ENCODE peak calls at places on chromosomes 5 and 9, in ten cellular contexts. M is HTR-8/SVneo; O is pancreas; X is OCI-LY7; V is immature natural killer cell; B is skeletal muscle cell; Q is NCI-H1417; K is stimulated activated CD4-positive, alpha-beta T cell treated with anti-CD3 and anti-CD28 coated beads, Interleukin-2, amount 100 ng/mL, for 48 hours; J is AG04450; A is NCI-H774. G is an unnamed sample.

GRCh38 chr5:79547429-79547822 is 33.5 kb upstream of the HOMER1 start:
- DNase-seq in M (no peak), O (no peak), X (no peak), V (no peak), B (no peak), Q (no peak), K (no peak), J (no peak), A (no peak), G (no peak)

GRCh38 chr5:177154003-177154643 is 20.6 kb downstream of the NSD1 start:
- DNase-seq in M (no peak), O (no peak), X (no peak), V (no peak), B (no peak), Q (no peak), K (no peak), J (no peak), A (no peak), G (no peak)

GRCh38 chr9:124216474-124217176 is 41.1 kb upstream of the NEK6 start:
- DNase-seq in M (no peak), O (no peak), X (peak; percentile 84), V (peak; percentile 69), B (no peak), Q (no peak), K (peak; percentile 38), J (no peak), A (no peak), G (peak; percentile 14)

GRCh38 chr5:164741376-164741775 is 1236.0 kb downstream of the MAT2B start:
- DNase-seq in M (no peak), O (no peak), X (no peak), V (no peak), B (no peak), Q (no peak), K (no peak), J (no peak), A (no peak), G (no peak)

GRCh38 chr5:96072791-96073165 is 111.1 kb upstream of the ELL2 start:
- DNase-seq in M (no peak), O (no peak), X (no peak), V (no peak), B (no peak), Q (no peak), K (no peak), J (no peak), A (no peak), G (no peak)

GRCh38 chr5:38569180-38569579 is 12.7 kb upstream of the LIFR start:
- DNase-seq in M (no peak), O (no peak), X (no peak), V (no peak), B (no peak), Q (no peak), K (no peak), J (no peak), A (no peak), G (no peak)

GRCh38 chr5:194102-194501 is 2.8 kb downstream of the LRRC14B start:
- DNase-seq in M (no peak), O (no peak), X (no peak), V (no peak), B (no peak), Q (no peak), K (no peak), J (no peak), A (no peak), G (no peak)

GRCh38 chr5:168179185-168179584 is 112.3 kb upstream of the WWC1 start:
- DNase-seq in M (no peak), O (no peak), X (no peak), V (no peak), B (no peak), Q (peak; percentile 14), K (no peak), J (no peak), A (no peak), G (no peak)

GRCh38 chr9:16864741-16865434 is 5.6 kb downstream of the BNC2 start:
- DNase-seq in M (no peak), O (no peak), X (no peak), V (no peak), B (no peak), Q (no peak), K (no peak), J (no peak), A (no peak), G (no peak)

GRCh38 chr9:128027166-128027539 is 40.0 kb downstream of the NAIF1 start:
- DNase-seq in M (no peak), O (no peak), X (peak; percentile 39), V (peak; percentile 57), B (no peak), Q (no peak), K (no peak), J (no peak), A (no peak), G (no peak)

GRCh38 chr9:83384214-83384613 is 154.0 kb downstream of the FRMD3 start:
- DNase-seq in M (no peak), O (no peak), X (no peak), V (no peak), B (no peak), Q (peak; percentile 71), K (no peak), J (no peak), A (peak; percentile 74), G (no peak)

GRCh38 chr5:149166128-149166527 is 24.8 kb downstream of the ABLIM3 start:
- DNase-seq in M (no peak), O (no peak), X (no peak), V (no peak), B (no peak), Q (no peak), K (no peak), J (no peak), A (no peak), G (no peak)

GRCh38 chr5:90017236-90017635 is 392.3 kb downstream of the CETN3 start:
- DNase-seq in M (no peak), O (no peak), X (no peak), V (no peak), B (no peak), Q (peak; percentile 19), K (no peak), J (no peak), A (peak; percentile 62), G (no peak)

GRCh38 chr9:86707932-86708510 is 239.3 kb downstream of the GAS1 start:
- DNase-seq in M (no peak), O (no peak), X (no peak), V (no peak), B (no peak), Q (no peak), K (no peak), J (no peak), A (no peak), G (no peak)

GRCh38 chr9:98880311-98881015 is 63.2 kb upstream of the COL15A1 start:
- DNase-seq in M (no peak), O (peak; percentile 70), X (no peak), V (no peak), B (no peak), Q (no peak), K (no peak), J (no peak), A (no peak), G (no peak)

GRCh38 chr5:9392625-9393024 is 153.2 kb downstream of the SEMA5A start:
- DNase-seq in M (no peak), O (no peak), X (no peak), V (no peak), B (no peak), Q (no peak), K (no peak), J (no peak), A (no peak), G (no peak)

G was measured in T-helper 1 cell.